ENCODE peak calls at places on chromosomes 5 and 9, in seven cellular contexts. U, S, C, N, F, B and Z are unnamed samples.

GRCh38 chr9:111728617-111729366 is 65.9 kb downstream of the SHOC1 start:
- DNase-seq in C (peak), U (no peak), S (no peak), N (no peak), B (no peak), F (no peak), Z (no peak)

GRCh38 chr5:117888688-117889087 is 1099.7 kb downstream of the DTWD2 start:
- DNase-seq in S (peak), C (peak), B (no peak), F (no peak), N (peak), U (no peak), Z (no peak)

GRCh38 chr5:73380710-73381586 is 67.6 kb downstream of the FOXD1 start:
- DNase-seq in C (no peak), N (no peak), U (no peak), S (no peak), F (no peak), B (no peak), Z (no peak)

GRCh38 chr9:4164356-4164755 is 135.5 kb downstream of the GLIS3 start:
- DNase-seq in N (no peak), F (no peak), B (no peak), S (no peak), C (no peak), U (no peak), Z (no peak)

GRCh38 chr9:124088476-124088837 is 76.9 kb downstream of the LHX2 start:
- DNase-seq in B (no peak), N (peak), S (no peak), F (no peak), C (no peak), U (no peak), Z (no peak)

GRCh38 chr9:36328798-36329411 is 70.7 kb upstream of the GNE start:
- DNase-seq in C (peak), B (no peak), U (no peak), N (peak), F (no peak), S (peak), Z (no peak)

GRCh38 chr5:149079883-149080282 is 17.0 kb upstream of the SH3TC2 start:
- DNase-seq in U (no peak), N (no peak), F (no peak), C (no peak), B (no peak), S (no peak), Z (no peak)

GRCh38 chr9:38343552-38343951 is 49.0 kb upstream of the ALDH1B1 start:
- DNase-seq in F (no peak), C (no peak), S (no peak), B (no peak), N (no peak), U (no peak), Z (no peak)

GRCh38 chr5:61678966-61679365 is 346.9 kb downstream of the ZSWIM6 start:
- DNase-seq in C (no peak), U (no peak), N (no peak), S (no peak), F (no peak), B (no peak), Z (no peak)

GRCh38 chr9:113652355-113653152 is 189.0 kb downstream of the RGS3 start:
- DNase-seq in N (no peak), S (no peak), U (no peak), C (no peak), F (no peak), B (no peak), Z (no peak)

GRCh38 chr9:70607926-70608325 is 193.5 kb upstream of the KLF9 start:
- DNase-seq in U (no peak), C (no peak), B (no peak), S (no peak), F (no peak), N (peak), Z (no peak)

GRCh38 chr5:170135796-170136490 is 30.2 kb downstream of the FOXI1 start:
- DNase-seq in C (no peak), S (no peak), N (no peak), B (no peak), F (no peak), U (no peak), Z (no peak)

GRCh38 chr5:113678924-113679575 is 165.6 kb downstream of the YTHDC2 start:
- DNase-seq in F (no peak), N (peak), C (peak), U (no peak), B (no peak), S (peak), Z (no peak)

GRCh38 chr5:181061645-181062044 is 21.6 kb downstream of the BTNL9 start:
- DNase-seq in U (no peak), B (no peak), S (no peak), C (no peak), F (no peak), N (no peak), Z (no peak)

GRCh38 chr5:79621056-79621455 is 8.8 kb downstream of the TENT2 start:
- DNase-seq in C (peak), S (no peak), F (no peak), U (no peak), N (no peak), B (no peak), Z (no peak)

GRCh38 chr5:138354387-138354786 is 1.9 kb downstream of the KDM3B start:
- DNase-seq in C (no peak), U (no peak), S (no peak), F (no peak), N (no peak), B (no peak), Z (no peak)

GRCh38 chr9:86766912-86767311 is 180.4 kb downstream of the GAS1 start:
- DNase-seq in N (no peak), B (no peak), F (no peak), U (no peak), S (no peak), C (peak), Z (no peak)

GRCh38 chr5:83701886-83702285 is 18.8 kb downstream of the HAPLN1 start:
- DNase-seq in N (no peak), B (no peak), U (no peak), S (no peak), F (no peak), C (no peak), Z (no peak)